ENCODE peak calls at places on chromosomes 13 and 19, in five cellular contexts. U, S, Z, V and C are unnamed samples.

GRCh38 chr19:40366697-40367561 is 18.4 kb downstream of the PLD3 start:
- DNase-seq in U (no peak), Z (peak), S (no peak), V (peak), C (peak)

GRCh38 chr19:19053508-19054314 is 10.1 kb upstream of the SLC25A42 start:
- DNase-seq in Z (peak), S (peak), U (peak), V (peak), C (peak)

GRCh38 chr19:5046339-5047039 is 77.6 kb downstream of the KDM4B start:
- DNase-seq in Z (no peak), S (peak), U (peak), V (no peak), C (peak)

GRCh38 chr19:23991170-23991569 is 76.5 kb downstream of the ZNF726 start:
- DNase-seq in V (no peak), Z (no peak), S (peak), U (no peak), C (no peak)

GRCh38 chr19:18762125-18763023 is 28.7 kb downstream of the COMP start:
- DNase-seq in S (peak), V (no peak), U (no peak), Z (no peak), C (no peak)

GRCh38 chr19:18141031-18141430 is 11.9 kb upstream of the PIK3R2 start:
- DNase-seq in Z (no peak), U (no peak), V (no peak), S (no peak), C (no peak)

GRCh38 chr19:18809149-18809978 is 18.3 kb upstream of the COMP start:
- DNase-seq in S (no peak), Z (no peak), U (no peak), V (no peak), C (peak)

GRCh38 chr13:27792393-27793218 is at the start of gene GSX1:
- DNase-seq in Z (peak), V (peak), U (peak), S (peak), C (peak)

GRCh38 chr13:100423375-100423774 is 165.2 kb downstream of the GGACT start:
- DNase-seq in U (no peak), V (no peak), S (no peak), Z (no peak), C (peak)

GRCh38 chr19:11496391-11497163 is 9.1 kb downstream of the ZNF653 start:
- DNase-seq in U (peak), Z (peak), S (peak), V (peak), C (peak)

GRCh38 chr13:66365101-66365500 is 865.0 kb downstream of the PCDH9 start:
- DNase-seq in V (no peak), S (no peak), Z (no peak), U (no peak), C (peak)

GRCh38 chr19:1646149-1646930 is 6.1 kb downstream of the TCF3 start:
- DNase-seq in U (no peak), Z (no peak), V (no peak), S (no peak), C (no peak)

GRCh38 chr13:41052441-41052840 is 8.9 kb upstream of the WBP4 start:
- DNase-seq in Z (no peak), V (no peak), S (no peak), U (no peak), C (no peak)

GRCh38 chr13:48588120-48588519 is 55.2 kb upstream of the RCBTB2 start:
- DNase-seq in S (no peak), Z (no peak), V (no peak), U (no peak), C (no peak)

GRCh38 chr13:48585456-48585840 is 52.6 kb upstream of the RCBTB2 start:
- DNase-seq in V (no peak), S (peak), Z (no peak), U (no peak), C (no peak)

GRCh38 chr13:48583859-48584311 is 51.0 kb upstream of the RCBTB2 start:
- DNase-seq in V (no peak), U (no peak), S (peak), Z (no peak), C (no peak)

GRCh38 chr13:48590141-48590863 is 57.4 kb upstream of the RCBTB2 start:
- DNase-seq in V (no peak), S (no peak), U (no peak), Z (no peak), C (no peak)

DNA sequence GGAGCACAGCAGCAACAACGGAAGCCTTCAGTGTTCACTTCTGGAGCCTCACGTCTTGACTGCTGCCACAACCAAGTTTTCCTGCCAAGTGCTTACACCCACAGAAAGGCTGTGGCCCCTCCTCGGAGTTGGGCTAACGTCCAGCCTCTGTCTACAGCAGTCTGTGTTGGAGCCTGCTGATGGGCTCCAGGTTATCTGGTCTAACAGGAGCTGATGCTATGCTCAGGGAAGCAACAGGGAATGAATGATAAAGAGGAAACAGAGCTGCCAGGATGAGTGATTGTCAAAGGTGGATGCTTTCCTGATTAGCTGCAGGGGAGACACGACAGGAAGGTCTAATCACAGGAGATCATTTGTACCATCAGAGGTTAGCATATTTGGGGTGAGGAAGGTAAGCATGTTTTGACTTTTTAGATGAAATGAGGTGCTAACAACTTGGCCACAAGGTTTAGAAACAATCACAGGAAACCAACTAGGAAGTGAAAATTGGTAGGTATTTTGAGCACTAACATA is 53.8 kb upstream of the RCBTB2 start:
- DNase-seq in Z (no peak), S (no peak), V (peak), U (no peak), C (peak)
- TF ChIP-seq MAFK in Z (no peak), S (no peak), V (no peak), U (no peak), C (no peak)

GRCh38 chr19:32345261-32346207 is at the start of gene ZNF507:
- DNase-seq in Z (peak), V (peak), S (peak), U (peak), C (peak)
- TF ChIP-seq MAFK in Z (no peak), V (no peak), S (no peak), U (no peak), C (no peak)

GRCh38 chr19:29216021-29216420 is 3.1 kb upstream of the UQCRFS1 start:
- DNase-seq in U (no peak), V (no peak), S (no peak), Z (no peak), C (no peak)

GRCh38 chr19:29212614-29213573 is at the start of gene UQCRFS1:
- DNase-seq in S (peak), U (peak), V (peak), Z (peak), C (peak)

GRCh38 chr19:29214411-29214810 is 1.5 kb upstream of the UQCRFS1 start:
- DNase-seq in U (no peak), V (no peak), S (no peak), Z (no peak), C (no peak)

GRCh38 chr19:29217591-29217990 is 4.6 kb upstream of the UQCRFS1 start:
- DNase-seq in V (no peak), U (no peak), Z (no peak), S (no peak), C (no peak)

GRCh38 chr19:29215322-29215845 is 2.4 kb upstream of the UQCRFS1 start:
- DNase-seq in S (no peak), U (no peak), Z (no peak), V (no peak), C (no peak)
- TF ChIP-seq MAFK in S (no peak), U (no peak), Z (no peak), V (no peak), C (no peak)

GRCh38 chr13:24340608-24340955 is 31.2 kb downstream of the C1QTNF9 start:
- DNase-seq in Z (no peak), V (no peak), U (no peak), S (no peak), C (no peak)

GRCh38 chr13:24341439-24341838 is 32.1 kb downstream of the C1QTNF9 start:
- DNase-seq in Z (no peak), U (no peak), S (no peak), V (no peak), C (peak)

GRCh38 chr13:24339937-24340607 is 30.7 kb downstream of the C1QTNF9 start:
- DNase-seq in Z (no peak), U (no peak), S (no peak), V (no peak), C (no peak)

GRCh38 chr13:24338721-24339120 is 29.3 kb downstream of the C1QTNF9 start:
- DNase-seq in Z (no peak), U (no peak), V (no peak), S (no peak), C (no peak)
- TF ChIP-seq MAFK in Z (no peak), U (no peak), V (no peak), S (no peak), C (no peak)

DNA sequence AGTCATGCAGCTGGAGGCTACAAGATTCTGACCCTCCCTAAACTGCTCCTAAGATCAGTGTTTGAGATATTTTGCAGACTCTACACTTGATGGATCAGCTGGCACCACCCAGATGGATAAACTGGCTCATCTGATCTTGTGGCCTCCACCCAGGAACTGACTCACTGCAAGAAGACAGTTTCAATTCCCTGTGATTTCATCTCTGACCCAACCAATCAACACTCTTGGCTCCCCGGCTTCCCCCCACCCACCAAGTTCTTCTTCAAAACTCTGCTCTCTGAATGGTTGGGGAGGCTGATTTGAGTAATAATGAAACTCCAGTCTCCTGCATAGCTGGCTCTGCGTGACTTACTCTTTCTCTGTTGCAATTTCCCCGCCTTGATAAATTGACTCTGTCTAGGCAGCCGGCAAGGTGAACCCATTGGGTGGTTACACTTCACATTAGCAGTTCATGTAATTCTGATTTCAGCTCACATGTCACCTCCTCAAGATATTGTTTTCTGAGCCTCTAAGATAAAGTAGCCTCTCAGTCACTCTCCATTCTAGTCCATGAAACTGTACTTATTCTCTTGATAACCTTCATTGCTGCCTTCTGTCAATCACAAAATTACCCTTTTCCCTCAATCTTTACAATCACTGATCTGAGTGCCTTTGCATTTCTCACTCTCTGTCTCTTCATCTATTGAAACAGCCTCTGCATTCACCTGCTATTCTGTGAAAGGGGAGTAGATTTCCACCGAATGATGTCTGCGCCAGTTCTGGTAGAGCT is 9.9 kb upstream of the FPR3 start:
- DNase-seq in U (no peak), V (no peak), S (no peak), Z (no peak), C (no peak)
- TF ChIP-seq MAFK in U (no peak), V (peak), S (no peak), Z (no peak), C (no peak)

GRCh38 chr19:6873708-6874431 is 13.5 kb upstream of the ADGRE1 start:
- DNase-seq in V (no peak), U (no peak), Z (no peak), S (no peak), C (no peak)
- TF ChIP-seq MAFK in V (no peak), U (no peak), Z (no peak), S (no peak), C (no peak)

GRCh38 chr19:49097453-49098288 is 12.4 kb downstream of the SNRNP70 start:
- DNase-seq in S (peak), Z (peak), U (peak), V (peak), C (peak)
- TF ChIP-seq MAFK in S (no peak), Z (no peak), U (no peak), V (no peak), C (no peak)

GRCh38 chr19:45568732-45569131 is 15.9 kb downstream of the OPA3 start:
- DNase-seq in Z (no peak), S (no peak), V (no peak), U (peak), C (peak)
- TF ChIP-seq MAFK in Z (no peak), S (no peak), V (no peak), U (no peak), C (no peak)

GRCh38 chr19:14062558-14062855 is 631 bp upstream of the PALM3 start:
- DNase-seq in U (no peak), Z (no peak), V (no peak), S (no peak), C (no peak)
- TF ChIP-seq MAFK in U (no peak), Z (no peak), V (no peak), S (no peak), C (no peak)